ENCODE peak calls at places on chromosomes 7 and 10, in six cellular contexts. One of them, this sample, is unnamed.

GRCh38 chr10:115441907-115442520 is 348.8 kb downstream of the ATRNL1 start:
- DNase-seq in heart right ventricle: no peak
- DNase-seq in RWPE2: no peak
- DNase-seq in lung: no peak
- DNase-seq in cardiac muscle cell: no peak
- DNase-seq in fibroblast of mammary gland: no peak
- DNase-seq in this sample: no peak

GRCh38 chr10:96043895-96044580 is 655 bp downstream of the CCNJ start:
- DNase-seq in heart right ventricle: peak
- DNase-seq in RWPE2: peak
- DNase-seq in lung: peak
- DNase-seq in cardiac muscle cell: peak
- DNase-seq in fibroblast of mammary gland: peak
- DNase-seq in this sample: no peak

GRCh38 chr10:62384447-62385081 is 10.4 kb downstream of the ZNF365 start:
- DNase-seq in heart right ventricle: no peak
- DNase-seq in RWPE2: no peak
- DNase-seq in lung: no peak
- DNase-seq in cardiac muscle cell: no peak
- DNase-seq in fibroblast of mammary gland: peak
- DNase-seq in this sample: no peak

GRCh38 chr10:92692697-92693533 is 3.2 kb downstream of the HHEX start:
- DNase-seq in heart right ventricle: no peak
- DNase-seq in RWPE2: no peak
- DNase-seq in lung: no peak
- DNase-seq in cardiac muscle cell: no peak
- DNase-seq in fibroblast of mammary gland: no peak
- DNase-seq in this sample: no peak

GRCh38 chr10:119253433-119254174 is 46.2 kb downstream of the GRK5 start:
- DNase-seq in heart right ventricle: peak
- DNase-seq in RWPE2: no peak
- DNase-seq in lung: peak
- DNase-seq in cardiac muscle cell: peak
- DNase-seq in fibroblast of mammary gland: peak
- DNase-seq in this sample: no peak

GRCh38 chr7:138239244-138239643 is 163.0 kb downstream of the AKR1D1 start:
- DNase-seq in heart right ventricle: no peak
- DNase-seq in RWPE2: no peak
- DNase-seq in lung: no peak
- DNase-seq in cardiac muscle cell: peak
- DNase-seq in fibroblast of mammary gland: no peak
- DNase-seq in this sample: no peak

GRCh38 chr7:44629825-44630580 is 23.6 kb downstream of the OGDH start:
- DNase-seq in heart right ventricle: no peak
- DNase-seq in RWPE2: no peak
- DNase-seq in lung: no peak
- DNase-seq in cardiac muscle cell: no peak
- DNase-seq in fibroblast of mammary gland: no peak
- DNase-seq in this sample: no peak

GRCh38 chr10:49352323-49352722 is 43.6 kb downstream of the DRGX start:
- DNase-seq in heart right ventricle: no peak
- DNase-seq in RWPE2: no peak
- DNase-seq in lung: no peak
- DNase-seq in cardiac muscle cell: no peak
- DNase-seq in fibroblast of mammary gland: no peak
- DNase-seq in this sample: no peak

GRCh38 chr10:100373298-100374136 is 26.5 kb downstream of the SCD start:
- DNase-seq in heart right ventricle: peak
- DNase-seq in RWPE2: peak
- DNase-seq in lung: peak
- DNase-seq in cardiac muscle cell: peak
- DNase-seq in fibroblast of mammary gland: peak
- DNase-seq in this sample: peak

GRCh38 chr10:60883187-60883586 is 60.8 kb downstream of the RHOBTB1 start:
- DNase-seq in heart right ventricle: no peak
- DNase-seq in RWPE2: no peak
- DNase-seq in lung: no peak
- DNase-seq in cardiac muscle cell: peak
- DNase-seq in fibroblast of mammary gland: peak
- DNase-seq in this sample: no peak

GRCh38 chr10:31262672-31263071 is 56.3 kb upstream of the ZEB1 start:
- DNase-seq in heart right ventricle: no peak
- DNase-seq in RWPE2: no peak
- DNase-seq in lung: no peak
- DNase-seq in cardiac muscle cell: peak
- DNase-seq in fibroblast of mammary gland: peak
- DNase-seq in this sample: no peak

GRCh38 chr7:106415433-106415832 is 130.7 kb upstream of the NAMPT start:
- DNase-seq in heart right ventricle: no peak
- DNase-seq in RWPE2: no peak
- DNase-seq in lung: no peak
- DNase-seq in cardiac muscle cell: peak
- DNase-seq in fibroblast of mammary gland: no peak
- DNase-seq in this sample: no peak

GRCh38 chr7:137935849-137936508 is 65.9 kb downstream of the CREB3L2 start:
- DNase-seq in heart right ventricle: no peak
- DNase-seq in RWPE2: no peak
- DNase-seq in lung: no peak
- DNase-seq in cardiac muscle cell: no peak
- DNase-seq in fibroblast of mammary gland: peak
- DNase-seq in this sample: no peak

GRCh38 chr7:76048668-76048988 is 722 bp downstream of the MDH2 start:
- DNase-seq in heart right ventricle: no peak
- DNase-seq in RWPE2: no peak
- DNase-seq in lung: peak
- DNase-seq in cardiac muscle cell: no peak
- DNase-seq in fibroblast of mammary gland: no peak
- DNase-seq in this sample: no peak

GRCh38 chr7:29408841-29409243 is 154.8 kb upstream of the PRR15 start:
- DNase-seq in heart right ventricle: no peak
- DNase-seq in RWPE2: no peak
- DNase-seq in lung: peak
- DNase-seq in cardiac muscle cell: peak
- DNase-seq in fibroblast of mammary gland: peak
- DNase-seq in this sample: peak

GRCh38 chr10:97828721-97829120 is 20.9 kb upstream of the GOLGA7B start:
- DNase-seq in heart right ventricle: no peak
- DNase-seq in RWPE2: no peak
- DNase-seq in lung: no peak
- DNase-seq in cardiac muscle cell: no peak
- DNase-seq in fibroblast of mammary gland: no peak
- DNase-seq in this sample: no peak

GRCh38 chr10:1174022-1174421 is 117.8 kb downstream of the WDR37 start:
- DNase-seq in heart right ventricle: no peak
- DNase-seq in RWPE2: no peak
- DNase-seq in lung: no peak
- DNase-seq in cardiac muscle cell: no peak
- DNase-seq in fibroblast of mammary gland: no peak
- DNase-seq in this sample: no peak

GRCh38 chr10:271722-272121 is 136.5 kb downstream of the ZMYND11 start:
- DNase-seq in heart right ventricle: no peak
- DNase-seq in RWPE2: no peak
- DNase-seq in lung: no peak
- DNase-seq in cardiac muscle cell: no peak
- DNase-seq in fibroblast of mammary gland: no peak
- DNase-seq in this sample: no peak

GRCh38 chr10:132705173-132705572 is 80.8 kb downstream of the NKX6-2 start:
- DNase-seq in heart right ventricle: peak
- DNase-seq in RWPE2: peak
- DNase-seq in lung: no peak
- DNase-seq in cardiac muscle cell: no peak
- DNase-seq in fibroblast of mammary gland: no peak
- DNase-seq in this sample: no peak

GRCh38 chr7:73521636-73522080 is 435 bp downstream of the BAZ1B start:
- DNase-seq in heart right ventricle: peak
- DNase-seq in RWPE2: no peak
- DNase-seq in lung: no peak
- DNase-seq in cardiac muscle cell: no peak
- DNase-seq in fibroblast of mammary gland: no peak
- DNase-seq in this sample: peak

GRCh38 chr7:46129831-46130230 is 208.8 kb upstream of the IGFBP3 start:
- DNase-seq in heart right ventricle: no peak
- DNase-seq in RWPE2: no peak
- DNase-seq in lung: no peak
- DNase-seq in cardiac muscle cell: no peak
- DNase-seq in fibroblast of mammary gland: no peak
- DNase-seq in this sample: no peak

GRCh38 chr7:6142871-6143380 is 111.8 kb downstream of the ANKRD61 start:
- DNase-seq in heart right ventricle: no peak
- DNase-seq in RWPE2: no peak
- DNase-seq in lung: no peak
- DNase-seq in cardiac muscle cell: no peak
- DNase-seq in fibroblast of mammary gland: no peak
- DNase-seq in this sample: no peak

GRCh38 chr7:99365318-99366141 is 9.0 kb upstream of the ARPC1B start:
- DNase-seq in heart right ventricle: peak
- DNase-seq in RWPE2: no peak
- DNase-seq in lung: peak
- DNase-seq in cardiac muscle cell: no peak
- DNase-seq in fibroblast of mammary gland: no peak
- DNase-seq in this sample: no peak
- TF ChIP-seq CTCF in heart right ventricle: peak
- TF ChIP-seq CTCF in RWPE2: peak
- TF ChIP-seq CTCF in lung: peak
- TF ChIP-seq CTCF in cardiac muscle cell: peak
- TF ChIP-seq CTCF in fibroblast of mammary gland: peak
- TF ChIP-seq CTCF in this sample: no peak

GRCh38 chr7:20831451-20831850 is 44.8 kb upstream of the SP8 start:
- DNase-seq in heart right ventricle: no peak
- DNase-seq in RWPE2: no peak
- DNase-seq in lung: no peak
- DNase-seq in cardiac muscle cell: no peak
- DNase-seq in fibroblast of mammary gland: no peak
- DNase-seq in this sample: no peak

GRCh38 chr7:20831976-20832375 is 45.3 kb upstream of the SP8 start:
- DNase-seq in heart right ventricle: no peak
- DNase-seq in RWPE2: no peak
- DNase-seq in lung: no peak
- DNase-seq in cardiac muscle cell: no peak
- DNase-seq in fibroblast of mammary gland: no peak
- DNase-seq in this sample: no peak

GRCh38 chr7:20835111-20835750 is 48.5 kb upstream of the SP8 start:
- DNase-seq in heart right ventricle: no peak
- DNase-seq in RWPE2: no peak
- DNase-seq in lung: no peak
- DNase-seq in cardiac muscle cell: no peak
- DNase-seq in fibroblast of mammary gland: no peak
- DNase-seq in this sample: no peak

GRCh38 chr7:20839196-20839735 is 52.6 kb upstream of the SP8 start:
- DNase-seq in heart right ventricle: no peak
- DNase-seq in RWPE2: no peak
- DNase-seq in lung: no peak
- DNase-seq in cardiac muscle cell: no peak
- DNase-seq in fibroblast of mammary gland: no peak
- DNase-seq in this sample: no peak

DNA sequence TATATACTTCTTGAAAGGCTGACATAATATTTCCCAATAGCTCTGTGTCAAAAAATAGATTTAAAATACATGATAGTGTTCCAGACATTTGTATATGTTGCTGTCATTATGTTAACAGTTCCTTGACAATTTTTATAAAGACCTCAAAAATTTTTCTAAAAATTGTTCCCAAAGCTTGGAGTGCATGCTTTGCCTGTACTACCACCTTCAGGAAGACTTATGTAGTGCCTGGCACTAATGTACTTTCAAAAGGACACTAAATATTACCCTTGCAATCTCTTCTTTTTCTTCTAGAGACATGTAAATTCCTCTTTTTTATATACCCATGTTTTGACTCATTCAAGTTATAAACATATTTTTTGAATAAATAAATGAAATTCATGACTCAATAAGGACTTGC is 48.0 kb upstream of the SP8 start:
- DNase-seq in heart right ventricle: no peak
- DNase-seq in RWPE2: no peak
- DNase-seq in lung: no peak
- DNase-seq in cardiac muscle cell: no peak
- DNase-seq in fibroblast of mammary gland: no peak
- DNase-seq in this sample: no peak
- TF ChIP-seq CTCF in heart right ventricle: no peak
- TF ChIP-seq CTCF in RWPE2: peak
- TF ChIP-seq CTCF in lung: no peak
- TF ChIP-seq CTCF in cardiac muscle cell: no peak
- TF ChIP-seq CTCF in fibroblast of mammary gland: peak
- TF ChIP-seq CTCF in this sample: no peak

DNA sequence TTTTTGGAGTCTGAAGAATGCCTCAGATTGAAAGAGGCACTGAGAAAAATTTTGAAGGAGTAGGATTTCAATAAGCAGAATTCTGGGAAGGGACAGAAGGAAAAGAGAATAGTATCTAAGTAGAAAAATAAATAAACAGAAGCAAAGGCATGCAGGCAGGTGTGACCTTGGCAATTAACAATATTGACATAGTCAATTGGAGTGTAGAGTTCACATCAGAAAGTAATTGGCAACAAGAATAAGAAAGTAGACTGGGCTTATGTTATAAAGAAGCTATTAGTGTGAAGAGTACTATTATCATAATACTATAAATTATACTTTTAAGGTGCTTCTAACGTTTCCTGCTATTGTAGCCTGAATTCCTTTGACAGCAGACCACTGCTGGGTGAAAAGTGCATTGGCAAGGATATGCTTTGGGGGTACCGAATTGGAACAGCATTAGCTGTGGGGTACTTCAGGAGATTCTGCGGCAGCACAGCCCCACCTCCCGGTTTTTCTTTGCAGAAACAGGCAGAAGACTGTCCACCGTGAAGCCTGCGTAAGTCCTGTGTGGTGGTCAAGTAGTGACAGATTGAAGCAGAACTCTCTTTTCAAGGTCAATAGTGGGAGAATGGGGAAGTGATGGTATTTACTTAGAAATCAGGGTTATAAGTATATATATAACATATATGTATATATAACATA is 357.0 kb downstream of the THSD7A start:
- DNase-seq in heart right ventricle: no peak
- DNase-seq in RWPE2: no peak
- DNase-seq in lung: no peak
- DNase-seq in cardiac muscle cell: no peak
- DNase-seq in fibroblast of mammary gland: no peak
- DNase-seq in this sample: no peak
- TF ChIP-seq CTCF in heart right ventricle: no peak
- TF ChIP-seq CTCF in RWPE2: no peak
- TF ChIP-seq CTCF in lung: no peak
- TF ChIP-seq CTCF in cardiac muscle cell: no peak
- TF ChIP-seq CTCF in fibroblast of mammary gland: no peak
- TF ChIP-seq CTCF in this sample: no peak

GRCh38 chr10:79130846-79131245 is 62.1 kb downstream of the ZMIZ1 start:
- DNase-seq in heart right ventricle: no peak
- DNase-seq in RWPE2: no peak
- DNase-seq in lung: no peak
- DNase-seq in cardiac muscle cell: no peak
- DNase-seq in fibroblast of mammary gland: no peak
- DNase-seq in this sample: no peak

GRCh38 chr10:79130255-79130654 is 61.5 kb downstream of the ZMIZ1 start:
- DNase-seq in heart right ventricle: no peak
- DNase-seq in RWPE2: no peak
- DNase-seq in lung: no peak
- DNase-seq in cardiac muscle cell: no peak
- DNase-seq in fibroblast of mammary gland: no peak
- DNase-seq in this sample: no peak

GRCh38 chr10:79128923-79129305 is 60.1 kb downstream of the ZMIZ1 start:
- DNase-seq in heart right ventricle: no peak
- DNase-seq in RWPE2: no peak
- DNase-seq in lung: no peak
- DNase-seq in cardiac muscle cell: no peak
- DNase-seq in fibroblast of mammary gland: no peak
- DNase-seq in this sample: no peak

GRCh38 chr10:79128241-79128922 is 59.6 kb downstream of the ZMIZ1 start:
- DNase-seq in heart right ventricle: no peak
- DNase-seq in RWPE2: no peak
- DNase-seq in lung: no peak
- DNase-seq in cardiac muscle cell: no peak
- DNase-seq in fibroblast of mammary gland: no peak
- DNase-seq in this sample: no peak

GRCh38 chr10:79129361-79129997 is 60.7 kb downstream of the ZMIZ1 start:
- DNase-seq in heart right ventricle: no peak
- DNase-seq in RWPE2: no peak
- DNase-seq in lung: no peak
- DNase-seq in cardiac muscle cell: peak
- DNase-seq in fibroblast of mammary gland: peak
- DNase-seq in this sample: no peak
- TF ChIP-seq CTCF in heart right ventricle: no peak
- TF ChIP-seq CTCF in RWPE2: no peak
- TF ChIP-seq CTCF in lung: no peak
- TF ChIP-seq CTCF in cardiac muscle cell: no peak
- TF ChIP-seq CTCF in fibroblast of mammary gland: no peak
- TF ChIP-seq CTCF in this sample: no peak

This sample was measured in omental fat pad.